ENCODE peak calls at places on chromosomes 3 and 15, in four cellular contexts. N is K562, P is GM12878, B is HepG2. L is an unnamed sample.

GRCh38 chr15:55586808-55587207 is 1.3 kb downstream of the PYGO1 start:
- DNase-seq in N (no peak), P (no peak), B (no peak), L (no peak)

GRCh38 chr3:196517919-196518318 is 2.8 kb upstream of the SMCO1 start:
- DNase-seq in N (no peak), P (no peak), B (no peak), L (no peak)

GRCh38 chr3:129435367-129435766 is 4.4 kb downstream of the MBD4 start:
- DNase-seq in N (no peak), P (no peak), B (no peak), L (no peak)

GRCh38 chr3:120678331-120678845 is 3.7 kb downstream of the HGD start:
- DNase-seq in N (no peak), P (peak), B (peak), L (no peak)

GRCh38 chr3:128481438-128481942 is 11.5 kb downstream of the GATA2 start:
- DNase-seq in N (no peak), P (no peak), B (no peak), L (no peak)

GRCh38 chr3:181694805-181695660 is 16.7 kb upstream of the SOX2 start:
- DNase-seq in N (no peak), P (no peak), B (no peak), L (peak)

GRCh38 chr15:25181290-25182097 is 226.7 kb downstream of the SNRPN start:
- DNase-seq in N (no peak), P (no peak), B (no peak), L (peak)

GRCh38 chr3:177679568-177680441 is 482.5 kb upstream of the TBL1XR1 start:
- DNase-seq in N (peak), P (no peak), B (no peak), L (no peak)

GRCh38 chr3:169661567-169662214 is 1.8 kb downstream of the MECOM start:
- DNase-seq in N (no peak), P (no peak), B (no peak), L (peak)

GRCh38 chr3:105334138-105334882 is 32.4 kb upstream of the ALCAM start:
- DNase-seq in N (no peak), P (no peak), B (no peak), L (no peak)

GRCh38 chr3:123431658-123432323 is 17.1 kb downstream of the ADCY5 start:
- DNase-seq in N (no peak), P (no peak), B (no peak), L (no peak)

GRCh38 chr3:25483456-25483855 is 55.4 kb downstream of the RARB start:
- DNase-seq in N (no peak), P (no peak), B (no peak), L (no peak)

GRCh38 chr3:11157406-11157805 is 3.1 kb downstream of the HRH1 start:
- DNase-seq in N (no peak), P (no peak), B (no peak), L (no peak)

GRCh38 chr3:47851888-47852603 is 49.1 kb downstream of the DHX30 start:
- DNase-seq in N (no peak), P (no peak), B (no peak), L (no peak)

GRCh38 chr3:73508330-73508954 is 116.3 kb downstream of the PDZRN3 start:
- DNase-seq in N (peak), P (no peak), B (peak), L (peak)

GRCh38 chr3:160801386-160802118 is 45.5 kb downstream of the PPM1L start:
- DNase-seq in N (no peak), P (no peak), B (no peak), L (no peak)

GRCh38 chr3:189337672-189338071 is 165.9 kb downstream of the TPRG1 start:
- DNase-seq in N (no peak), P (no peak), B (no peak), L (no peak)

GRCh38 chr3:135262441-135262840 is 467.4 kb downstream of the EPHB1 start:
- DNase-seq in N (no peak), P (no peak), B (no peak), L (no peak)

GRCh38 chr15:83559310-83559966 is 94.5 kb upstream of the ADAMTSL3 start:
- DNase-seq in N (peak), P (peak), B (peak), L (peak)

GRCh38 chr3:170739410-170739809 is 130.6 kb downstream of the RPL22L1 start:
- DNase-seq in N (no peak), P (no peak), B (no peak), L (no peak)

GRCh38 chr3:158508481-158508880 is 62.5 kb upstream of the MLF1 start:
- DNase-seq in N (no peak), P (no peak), B (no peak), L (no peak)

GRCh38 chr3:134885877-134886621 is 91.0 kb downstream of the EPHB1 start:
- DNase-seq in N (no peak), P (peak), B (no peak), L (no peak)

GRCh38 chr3:54621181-54621580 is 306.7 kb downstream of the LRTM1 start:
- DNase-seq in N (no peak), P (no peak), B (no peak), L (no peak)

GRCh38 chr3:98901032-98901464 is 447 bp downstream of the DCBLD2 start:
- DNase-seq in N (peak), P (no peak), B (peak), L (peak)

GRCh38 chr3:50324351-50325144 is 2.0 kb upstream of the HYAL2 start:
- DNase-seq in N (peak), P (no peak), B (peak), L (peak)

GRCh38 chr3:66618066-66618465 is 117.2 kb upstream of the LRIG1 start:
- DNase-seq in N (no peak), P (no peak), B (no peak), L (no peak)

GRCh38 chr3:111301238-111301798 is 229.7 kb downstream of the NECTIN3 start:
- DNase-seq in N (no peak), P (no peak), B (no peak), L (no peak)

GRCh38 chr3:179671709-179672337 is 19.0 kb downstream of the USP13 start:
- DNase-seq in N (no peak), P (no peak), B (peak), L (no peak)

GRCh38 chr3:189401196-189401595 is 229.4 kb downstream of the TPRG1 start:
- DNase-seq in N (no peak), P (no peak), B (no peak), L (no peak)

GRCh38 chr15:80567721-80568157 is 127.4 kb upstream of the ABHD17C start:
- DNase-seq in N (peak), P (no peak), B (peak), L (peak)

GRCh38 chr15:31300981-31301686 is 25.5 kb upstream of the KLF13 start:
- DNase-seq in N (no peak), P (no peak), B (no peak), L (no peak)

GRCh38 chr15:60155661-60156060 is 151.6 kb downstream of the FOXB1 start:
- DNase-seq in N (no peak), P (no peak), B (no peak), L (no peak)

GRCh38 chr15:79378394-79379158 is 53.6 kb upstream of the MINAR1 start:
- DNase-seq in N (peak), P (no peak), B (no peak), L (no peak)

DNA sequence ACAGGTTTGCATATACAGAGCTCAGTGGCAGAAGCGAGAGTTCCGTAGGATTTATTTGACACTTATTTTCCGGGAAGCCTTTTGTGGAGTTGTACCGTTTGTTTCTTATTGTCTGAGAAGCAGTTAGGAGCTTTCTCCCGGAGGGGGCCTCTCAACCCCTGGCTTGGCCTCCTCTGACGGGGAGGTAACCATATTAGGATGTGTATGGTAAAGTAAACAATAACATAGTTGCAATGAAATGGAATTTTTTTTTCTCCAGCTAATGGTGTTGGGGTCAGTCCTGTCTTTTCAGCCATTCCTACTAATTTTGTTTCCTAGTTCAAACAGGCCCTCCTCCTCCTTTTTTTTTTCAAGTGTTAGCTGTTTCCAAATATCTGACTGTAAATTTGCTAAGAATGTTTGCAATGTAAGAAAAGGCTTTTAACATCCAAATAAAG is 338.5 kb downstream of the FOXP1 start:
- DNase-seq in N (no peak), P (no peak), B (peak), L (no peak)
- TF ChIP-seq TCF7 in N (no peak), P (no peak), B (peak), L (no peak)

DNA sequence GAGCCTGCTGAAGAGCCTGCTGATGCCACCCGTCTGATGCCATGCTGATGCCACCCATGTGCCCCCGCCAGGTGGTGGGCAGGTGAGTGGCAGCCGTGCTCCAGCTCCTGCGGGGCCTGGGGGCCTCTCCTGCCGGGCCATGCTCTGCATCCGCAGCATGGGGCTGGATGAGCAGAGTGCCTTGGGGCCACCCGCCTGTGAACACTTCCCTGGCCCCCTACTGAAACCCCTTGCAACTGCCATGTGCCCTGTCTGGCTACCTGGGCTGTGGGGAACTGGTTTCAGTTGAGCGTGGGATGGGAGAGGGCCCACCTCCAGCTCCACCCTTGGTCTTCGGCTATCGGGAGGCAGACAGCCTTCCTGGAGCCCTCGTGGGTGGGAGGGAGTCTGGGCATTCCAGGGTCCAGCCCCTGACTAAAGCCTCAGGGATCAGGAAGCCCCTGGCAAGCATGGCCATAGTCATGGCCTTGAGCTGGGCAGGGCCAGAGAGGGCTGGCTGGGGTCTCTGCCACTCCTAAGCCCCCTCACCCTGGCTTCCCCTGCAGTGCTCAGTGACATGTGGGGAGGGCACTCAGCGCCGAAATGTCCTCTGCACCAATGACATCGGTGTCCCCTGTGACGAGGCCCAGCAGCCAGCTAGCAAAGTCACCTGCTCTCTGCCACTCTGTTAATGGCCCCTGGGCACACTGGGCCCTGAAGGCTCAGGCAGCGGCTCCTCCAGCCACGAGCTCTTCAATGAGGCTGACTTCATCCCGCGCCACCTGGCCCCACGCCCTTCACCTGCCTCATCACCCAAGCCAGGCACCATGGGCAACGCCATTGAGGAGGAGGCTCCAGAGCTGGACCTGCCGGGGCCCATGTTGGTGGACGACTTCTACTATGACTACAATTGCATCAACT is 92.2 kb downstream of the TBC1D2B start:
- DNase-seq in N (no peak), P (no peak), B (no peak), L (no peak)
- TF ChIP-seq TCF7 in N (no peak), P (no peak), B (no peak), L (no peak)

GRCh38 chr3:61381745-61382392 is 130.6 kb upstream of the FHIT start:
- DNase-seq in N (peak), P (no peak), B (peak), L (no peak)
- TF ChIP-seq TCF7 in N (no peak), P (no peak), B (no peak), L (no peak)

GRCh38 chr3:188042466-188042865 is 111.5 kb upstream of the LPP start:
- DNase-seq in N (no peak), P (no peak), B (no peak), L (no peak)
- TF ChIP-seq TCF7 in N (no peak), P (no peak), B (no peak), L (no peak)

DNA sequence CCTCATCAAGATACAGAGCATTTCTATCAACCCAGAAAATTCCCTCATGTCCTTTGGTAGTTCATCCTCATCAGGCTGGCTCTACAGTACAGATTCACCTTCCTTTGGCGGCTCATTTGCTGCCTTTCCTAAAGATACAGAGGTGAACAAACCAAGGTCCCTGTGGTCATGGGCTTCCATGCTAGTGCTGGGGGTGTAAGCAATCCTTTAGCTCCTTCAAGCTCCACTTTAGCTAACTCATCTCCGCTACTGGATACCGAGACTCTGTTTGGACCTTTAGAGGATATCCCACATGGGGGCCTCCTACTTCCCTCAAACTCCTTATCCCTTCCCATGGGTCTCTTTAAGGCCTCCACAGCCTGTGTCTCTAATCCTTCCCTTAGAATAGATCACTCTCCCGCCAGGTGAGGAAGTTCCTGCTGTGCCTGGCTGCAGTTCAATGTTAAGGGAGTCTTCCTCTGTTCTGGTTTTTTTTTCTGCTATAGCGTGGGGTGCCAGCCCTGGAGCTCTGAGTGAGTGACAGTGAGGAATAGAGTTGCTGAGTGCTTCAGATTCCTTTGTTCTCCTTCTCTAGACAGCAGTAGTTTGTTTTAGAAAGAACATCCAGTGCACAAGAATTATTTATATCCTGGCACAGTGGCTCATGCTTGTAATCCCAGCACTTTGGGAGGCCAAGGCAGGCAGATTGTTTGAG is 30.7 kb downstream of the CLEC3B start:
- DNase-seq in N (no peak), P (no peak), B (no peak), L (no peak)
- TF ChIP-seq TCF7 in N (no peak), P (no peak), B (no peak), L (no peak)

GRCh38 chr3:74614133-74614967 is at the start of gene CNTN3:
- DNase-seq in N (no peak), P (no peak), B (no peak), L (peak)
- TF ChIP-seq TCF7 in N (no peak), P (no peak), B (no peak), L (no peak)

GRCh38 chr3:95312650-95313049 is 1249.8 kb downstream of the NSUN3 start:
- DNase-seq in N (no peak), P (no peak), B (no peak), L (no peak)

GRCh38 chr3:95311272-95311671 is 1248.4 kb downstream of the NSUN3 start:
- DNase-seq in N (no peak), P (no peak), B (no peak), L (no peak)

DNA sequence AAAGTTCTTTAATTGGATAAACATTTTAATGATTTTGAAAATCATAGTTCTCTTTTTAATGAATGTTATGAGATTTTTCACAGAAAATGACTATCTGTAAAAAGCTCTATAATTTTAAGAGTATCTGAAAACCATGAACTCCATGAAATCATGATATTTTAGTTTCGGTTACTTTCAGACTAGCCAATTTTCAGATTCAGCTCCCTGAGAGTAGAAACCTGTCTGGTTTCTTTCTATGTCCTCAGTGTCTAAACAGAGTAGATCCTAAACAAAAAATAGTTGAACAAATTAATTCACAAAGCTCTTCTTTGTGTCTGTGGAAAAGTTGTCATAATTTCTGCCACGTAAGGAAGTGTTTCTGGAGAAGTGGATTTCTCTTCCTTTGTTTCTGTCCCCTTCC is 1247.7 kb downstream of the NSUN3 start:
- DNase-seq in N (no peak), P (no peak), B (no peak), L (no peak)
- TF ChIP-seq TCF7 in N (no peak), P (no peak), B (no peak), L (no peak)

GRCh38 chr3:174199696-174200095 is 659.4 kb upstream of the NAALADL2 start:
- DNase-seq in N (no peak), P (no peak), B (no peak), L (no peak)

GRCh38 chr3:174202146-174202545 is 657.0 kb upstream of the NAALADL2 start:
- DNase-seq in N (no peak), P (no peak), B (no peak), L (no peak)

GRCh38 chr3:174204765-174205164 is 654.4 kb upstream of the NAALADL2 start:
- DNase-seq in N (no peak), P (no peak), B (no peak), L (no peak)

GRCh38 chr3:174206607-174207192 is 652.4 kb upstream of the NAALADL2 start:
- DNase-seq in N (no peak), P (no peak), B (no peak), L (no peak)

GRCh38 chr3:174202561-174202960 is 656.6 kb upstream of the NAALADL2 start:
- DNase-seq in N (no peak), P (no peak), B (no peak), L (no peak)
- TF ChIP-seq TCF7 in N (no peak), P (no peak), B (no peak), L (no peak)

GRCh38 chr3:148902173-148902791 is 37.2 kb downstream of the CPA3 start:
- DNase-seq in N (no peak), P (no peak), B (no peak), L (no peak)
- TF ChIP-seq TCF7 in N (no peak), P (no peak), B (no peak), L (no peak)